ENCODE peak calls at places on chromosomes 6 and 20, in five cellular contexts. One of them, this sample, is unnamed.
A peak's percentile ranks its signal among the peaks of the same experiment; 100 is the strongest.

GRCh38 chr6:158799051-158799792 is 19.9 kb downstream of the EZR start:
- DNase-seq in EL: peak; percentile 46
- DNase-seq in choroid plexus epithelial cell: peak; percentile 21
- DNase-seq in activated naive CD8-positive, alpha-beta T cell treated with anti-CD3 and anti-CD28 coated beads, Interleukin-2, amount 50 U/mL, for 24 hours: no peak
- DNase-seq in right atrium auricular region: no peak
- DNase-seq in this sample: peak; percentile 25

GRCh38 chr6:108167449-108167903 is 1.7 kb downstream of the NR2E1 start:
- DNase-seq in activated naive CD8-positive, alpha-beta T cell treated with anti-CD3 and anti-CD28 coated beads, Interleukin-2, amount 50 U/mL, for 24 hours: peak; percentile 18
- DNase-seq in right atrium auricular region: no peak
- DNase-seq in EL: no peak
- DNase-seq in choroid plexus epithelial cell: no peak
- DNase-seq in this sample: no peak

GRCh38 chr6:29678114-29678513 is 2.8 kb downstream of the ZFP57 start:
- DNase-seq in EL: no peak
- DNase-seq in choroid plexus epithelial cell: peak; percentile 28
- DNase-seq in activated naive CD8-positive, alpha-beta T cell treated with anti-CD3 and anti-CD28 coated beads, Interleukin-2, amount 50 U/mL, for 24 hours: no peak
- DNase-seq in right atrium auricular region: no peak
- DNase-seq in this sample: no peak

GRCh38 chr6:111231078-111231435 is 143.8 kb downstream of the SLC16A10 start:
- DNase-seq in right atrium auricular region: no peak
- DNase-seq in choroid plexus epithelial cell: no peak
- DNase-seq in EL: peak; percentile 47
- DNase-seq in activated naive CD8-positive, alpha-beta T cell treated with anti-CD3 and anti-CD28 coated beads, Interleukin-2, amount 50 U/mL, for 24 hours: no peak
- DNase-seq in this sample: peak; percentile 18

GRCh38 chr6:40288919-40289318 is 298.2 kb downstream of the LRFN2 start:
- DNase-seq in choroid plexus epithelial cell: no peak
- DNase-seq in right atrium auricular region: no peak
- DNase-seq in EL: no peak
- DNase-seq in activated naive CD8-positive, alpha-beta T cell treated with anti-CD3 and anti-CD28 coated beads, Interleukin-2, amount 50 U/mL, for 24 hours: no peak
- DNase-seq in this sample: no peak

GRCh38 chr20:37702643-37703337 is 9.0 kb downstream of the CTNNBL1 start:
- DNase-seq in right atrium auricular region: no peak
- DNase-seq in choroid plexus epithelial cell: no peak
- DNase-seq in activated naive CD8-positive, alpha-beta T cell treated with anti-CD3 and anti-CD28 coated beads, Interleukin-2, amount 50 U/mL, for 24 hours: no peak
- DNase-seq in EL: no peak
- DNase-seq in this sample: no peak

GRCh38 chr20:32327087-32327681 is 30.9 kb upstream of the ASXL1 start:
- DNase-seq in choroid plexus epithelial cell: peak; percentile 89
- DNase-seq in right atrium auricular region: no peak
- DNase-seq in EL: peak; percentile 56
- DNase-seq in activated naive CD8-positive, alpha-beta T cell treated with anti-CD3 and anti-CD28 coated beads, Interleukin-2, amount 50 U/mL, for 24 hours: no peak
- DNase-seq in this sample: peak; percentile 71

GRCh38 chr6:115358616-115359015 is 702.1 kb downstream of the FRK start:
- DNase-seq in right atrium auricular region: no peak
- DNase-seq in choroid plexus epithelial cell: no peak
- DNase-seq in EL: no peak
- DNase-seq in activated naive CD8-positive, alpha-beta T cell treated with anti-CD3 and anti-CD28 coated beads, Interleukin-2, amount 50 U/mL, for 24 hours: no peak
- DNase-seq in this sample: no peak

GRCh38 chr20:45322952-45323383 is 14.9 kb upstream of the MATN4 start:
- DNase-seq in EL: peak; percentile 34
- DNase-seq in right atrium auricular region: peak; percentile 78
- DNase-seq in choroid plexus epithelial cell: peak; percentile 50
- DNase-seq in activated naive CD8-positive, alpha-beta T cell treated with anti-CD3 and anti-CD28 coated beads, Interleukin-2, amount 50 U/mL, for 24 hours: no peak
- DNase-seq in this sample: peak; percentile 53

GRCh38 chr6:109373762-109374161 is 8.5 kb downstream of the CD164 start:
- DNase-seq in right atrium auricular region: no peak
- DNase-seq in activated naive CD8-positive, alpha-beta T cell treated with anti-CD3 and anti-CD28 coated beads, Interleukin-2, amount 50 U/mL, for 24 hours: peak; percentile 29
- DNase-seq in choroid plexus epithelial cell: no peak
- DNase-seq in EL: no peak
- DNase-seq in this sample: peak; percentile 40

GRCh38 chr6:158028876-158029275 is 47.2 kb downstream of the SYNJ2 start:
- DNase-seq in EL: no peak
- DNase-seq in choroid plexus epithelial cell: no peak
- DNase-seq in right atrium auricular region: no peak
- DNase-seq in activated naive CD8-positive, alpha-beta T cell treated with anti-CD3 and anti-CD28 coated beads, Interleukin-2, amount 50 U/mL, for 24 hours: no peak
- DNase-seq in this sample: no peak

GRCh38 chr6:160029525-160029924 is 60.6 kb downstream of the IGF2R start:
- DNase-seq in EL: no peak
- DNase-seq in right atrium auricular region: no peak
- DNase-seq in activated naive CD8-positive, alpha-beta T cell treated with anti-CD3 and anti-CD28 coated beads, Interleukin-2, amount 50 U/mL, for 24 hours: no peak
- DNase-seq in choroid plexus epithelial cell: no peak
- DNase-seq in this sample: no peak

GRCh38 chr6:15026832-15027231 is 219.0 kb upstream of the JARID2 start:
- DNase-seq in right atrium auricular region: no peak
- DNase-seq in EL: peak; percentile 18
- DNase-seq in choroid plexus epithelial cell: peak; percentile 59
- DNase-seq in activated naive CD8-positive, alpha-beta T cell treated with anti-CD3 and anti-CD28 coated beads, Interleukin-2, amount 50 U/mL, for 24 hours: no peak
- DNase-seq in this sample: no peak

This sample was measured in GM23248.